ENCODE peak calls at places on chromosome 19, in seven cellular contexts. One of them, this sample, is unnamed.

GRCh38 chr19:48915757-48916156 is 15.6 kb downstream of the NUCB1 start:
- DNase-seq in A549: no peak
- DNase-seq in osteoblast: no peak
- DNase-seq in body of pancreas: no peak
- DNase-seq in CD8-positive, alpha-beta memory T cell: no peak
- DNase-seq in CD4-positive, alpha-beta T cell: no peak
- DNase-seq in fibroblast of lung: no peak
- DNase-seq in this sample: no peak

GRCh38 chr19:19817357-19817756 is 4.2 kb downstream of the ZNF506 start:
- DNase-seq in A549: no peak
- DNase-seq in osteoblast: no peak
- DNase-seq in body of pancreas: no peak
- DNase-seq in CD8-positive, alpha-beta memory T cell: peak; percentile 73
- DNase-seq in CD4-positive, alpha-beta T cell: peak; percentile 27
- DNase-seq in fibroblast of lung: no peak
- DNase-seq in this sample: no peak

GRCh38 chr19:55377356-55378131 is 918 bp downstream of the TMEM190 start:
- DNase-seq in A549: no peak
- DNase-seq in osteoblast: no peak
- DNase-seq in body of pancreas: no peak
- DNase-seq in CD8-positive, alpha-beta memory T cell: no peak
- DNase-seq in CD4-positive, alpha-beta T cell: no peak
- DNase-seq in fibroblast of lung: no peak
- DNase-seq in this sample: peak; percentile 58

GRCh38 chr19:31666126-31666525 is 316.9 kb upstream of the TSHZ3 start:
- DNase-seq in A549: no peak
- DNase-seq in osteoblast: no peak
- DNase-seq in body of pancreas: no peak
- DNase-seq in CD8-positive, alpha-beta memory T cell: no peak
- DNase-seq in CD4-positive, alpha-beta T cell: no peak
- DNase-seq in fibroblast of lung: peak; percentile 19
- DNase-seq in this sample: no peak

GRCh38 chr19:14412436-14413071 is 6.6 kb downstream of the DDX39A start:
- DNase-seq in A549: no peak
- DNase-seq in osteoblast: no peak
- DNase-seq in body of pancreas: no peak
- DNase-seq in CD8-positive, alpha-beta memory T cell: no peak
- DNase-seq in CD4-positive, alpha-beta T cell: no peak
- DNase-seq in fibroblast of lung: no peak
- DNase-seq in this sample: no peak

GRCh38 chr19:28898279-28898678 is 314.7 kb downstream of the UQCRFS1 start:
- DNase-seq in A549: no peak
- DNase-seq in osteoblast: no peak
- DNase-seq in body of pancreas: no peak
- DNase-seq in CD8-positive, alpha-beta memory T cell: no peak
- DNase-seq in CD4-positive, alpha-beta T cell: no peak
- DNase-seq in fibroblast of lung: no peak
- DNase-seq in this sample: no peak

GRCh38 chr19:7358102-7358597 is 9.4 kb downstream of the ARHGEF18 start:
- DNase-seq in A549: no peak
- DNase-seq in osteoblast: no peak
- DNase-seq in body of pancreas: no peak
- DNase-seq in CD8-positive, alpha-beta memory T cell: no peak
- DNase-seq in CD4-positive, alpha-beta T cell: no peak
- DNase-seq in fibroblast of lung: no peak
- DNase-seq in this sample: no peak

GRCh38 chr19:6059996-6060599 is 50.2 kb downstream of the RFX2 start:
- DNase-seq in A549: no peak
- DNase-seq in osteoblast: no peak
- DNase-seq in body of pancreas: no peak
- DNase-seq in CD8-positive, alpha-beta memory T cell: no peak
- DNase-seq in CD4-positive, alpha-beta T cell: no peak
- DNase-seq in fibroblast of lung: no peak
- DNase-seq in this sample: no peak

GRCh38 chr19:32457540-32457939 is 52.0 kb downstream of the DPY19L3 start:
- DNase-seq in A549: no peak
- DNase-seq in osteoblast: no peak
- DNase-seq in body of pancreas: no peak
- DNase-seq in CD8-positive, alpha-beta memory T cell: no peak
- DNase-seq in CD4-positive, alpha-beta T cell: no peak
- DNase-seq in fibroblast of lung: peak; percentile 14
- DNase-seq in this sample: no peak

DNA sequence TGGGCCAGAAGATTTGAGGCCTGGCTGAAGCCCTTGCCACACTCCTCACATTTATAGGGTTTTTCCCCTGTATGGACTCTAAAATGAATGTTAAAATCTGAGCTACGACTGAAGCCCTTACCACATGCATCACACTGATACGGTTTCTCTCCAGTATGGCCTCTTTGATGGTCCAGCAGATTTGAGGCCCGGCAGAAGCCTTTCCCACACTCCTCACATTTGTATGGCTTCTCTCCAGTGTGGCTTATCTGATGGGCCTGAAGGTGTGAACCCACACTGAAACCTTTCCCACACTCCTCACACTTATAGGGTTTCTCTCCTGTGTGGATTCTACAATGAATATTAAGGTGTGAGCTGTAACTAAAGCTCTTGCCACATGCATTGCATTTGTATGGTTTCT is 21.0 kb downstream of the ZNF45 start:
- DNase-seq in A549: peak; percentile 42
- DNase-seq in osteoblast: no peak
- DNase-seq in body of pancreas: no peak
- DNase-seq in CD8-positive, alpha-beta memory T cell: no peak
- DNase-seq in CD4-positive, alpha-beta T cell: no peak
- DNase-seq in fibroblast of lung: no peak
- DNase-seq in this sample: no peak
- H3K9me3 ChIP-seq in A549: peaks cover 100% of the 10 kb centered on the region
- H3K9me3 ChIP-seq in osteoblast: peaks cover 36% of the 10 kb centered on the region
- H3K9me3 ChIP-seq in body of pancreas: peaks cover 68% of the 10 kb centered on the region
- H3K9me3 ChIP-seq in CD8-positive, alpha-beta memory T cell: peaks cover 79% of the 10 kb centered on the region
- H3K9me3 ChIP-seq in CD4-positive, alpha-beta T cell: peaks cover 100% of the 10 kb centered on the region
- H3K9me3 ChIP-seq in fibroblast of lung: peaks cover 7% of the 10 kb centered on the region
- H3K9me3 ChIP-seq in this sample: peaks cover 24% of the 10 kb centered on the region

DNA sequence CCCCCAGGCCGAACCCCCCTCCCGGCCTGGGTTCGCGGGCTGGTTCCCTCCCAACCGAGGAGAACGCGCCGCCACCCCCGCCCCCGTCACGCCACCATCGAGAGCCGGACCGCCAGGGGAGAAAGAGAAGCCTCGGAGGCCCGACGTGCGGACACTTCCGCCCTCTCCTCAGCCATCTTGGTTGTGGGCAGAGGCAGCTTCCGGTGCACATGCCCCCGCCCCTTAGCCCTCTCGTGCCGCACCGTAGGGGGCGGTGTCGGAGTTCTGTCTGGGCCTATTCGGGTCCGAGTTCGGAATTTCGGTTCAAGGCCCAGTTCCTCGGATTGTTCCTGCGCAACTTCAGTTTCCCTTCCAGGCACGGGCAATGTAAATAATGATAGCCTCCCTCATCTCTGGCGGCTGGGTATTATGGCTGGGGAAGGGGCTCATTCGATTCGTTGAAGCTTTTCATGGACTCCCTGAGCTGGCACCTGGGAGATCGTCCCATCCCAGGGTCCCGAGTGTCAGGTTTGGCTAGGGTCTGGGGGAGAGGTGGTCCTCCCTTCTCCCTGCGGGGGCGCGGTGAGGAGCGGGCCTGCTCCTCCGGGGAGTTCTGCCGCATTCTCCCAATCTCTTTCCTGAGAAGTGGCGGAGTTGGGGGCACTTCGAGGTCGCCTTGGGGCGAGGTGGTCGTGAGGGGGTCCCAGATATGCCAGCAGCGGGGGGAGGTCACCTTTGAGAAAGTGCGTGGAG is at the start of the genes IER2 and STX10:
- DNase-seq in A549: peak; percentile 94
- DNase-seq in osteoblast: peak; percentile 98
- DNase-seq in body of pancreas: peak; percentile 95
- DNase-seq in CD8-positive, alpha-beta memory T cell: peak; percentile 90
- DNase-seq in CD4-positive, alpha-beta T cell: peak; percentile 89
- DNase-seq in fibroblast of lung: peak; percentile 94
- DNase-seq in this sample: peak; percentile 96
- H3K27ac ChIP-seq in A549: peak within 1 kb of the TSS; percentile 99
- H3K27ac ChIP-seq in osteoblast: peak within 1 kb of the TSS; percentile 96
- H3K27ac ChIP-seq in body of pancreas: peak within 1 kb of the TSS; percentile 100
- H3K27ac ChIP-seq in CD8-positive, alpha-beta memory T cell: peak within 1 kb of the TSS; percentile 91
- H3K27ac ChIP-seq in CD4-positive, alpha-beta T cell: peak within 1 kb of the TSS; percentile 97
- H3K27ac ChIP-seq in fibroblast of lung: peak within 1 kb of the TSS; percentile 99
- H3K27ac ChIP-seq in this sample: peak within 1 kb of the TSS; percentile 56

GRCh38 chr19:11781295-11782057 is 14.7 kb downstream of the ZNF441 start:
- DNase-seq in A549: no peak
- DNase-seq in osteoblast: no peak
- DNase-seq in body of pancreas: no peak
- DNase-seq in CD8-positive, alpha-beta memory T cell: no peak
- DNase-seq in CD4-positive, alpha-beta T cell: no peak
- DNase-seq in fibroblast of lung: peak; percentile 30
- DNase-seq in this sample: no peak
- H3K9me3 ChIP-seq in A549: peaks cover 10% of the 10 kb centered on the region
- H3K9me3 ChIP-seq in osteoblast: peaks cover 69% of the 10 kb centered on the region
- H3K9me3 ChIP-seq in body of pancreas: peaks cover 70% of the 10 kb centered on the region
- H3K9me3 ChIP-seq in CD8-positive, alpha-beta memory T cell: peaks cover 58% of the 10 kb centered on the region
- H3K9me3 ChIP-seq in CD4-positive, alpha-beta T cell: peaks cover 89% of the 10 kb centered on the region
- H3K9me3 ChIP-seq in fibroblast of lung: peaks cover 22% of the 10 kb centered on the region
- H3K9me3 ChIP-seq in this sample: peaks cover 34% of the 10 kb centered on the region

GRCh38 chr19:46753420-46754155 is 7.3 kb upstream of the STRN4 start:
- DNase-seq in A549: peak; percentile 64
- DNase-seq in osteoblast: peak; percentile 82
- DNase-seq in body of pancreas: peak; percentile 87
- DNase-seq in CD8-positive, alpha-beta memory T cell: peak; percentile 59
- DNase-seq in CD4-positive, alpha-beta T cell: peak; percentile 51
- DNase-seq in fibroblast of lung: no peak
- DNase-seq in this sample: peak; percentile 65

GRCh38 chr19:46756544-46756888 is 10.3 kb upstream of the STRN4 start:
- DNase-seq in A549: no peak
- DNase-seq in osteoblast: no peak
- DNase-seq in body of pancreas: no peak
- DNase-seq in CD8-positive, alpha-beta memory T cell: no peak
- DNase-seq in CD4-positive, alpha-beta T cell: no peak
- DNase-seq in fibroblast of lung: no peak
- DNase-seq in this sample: no peak

GRCh38 chr19:46755077-46755852 is 9.0 kb upstream of the STRN4 start:
- DNase-seq in A549: no peak
- DNase-seq in osteoblast: peak; percentile 93
- DNase-seq in body of pancreas: no peak
- DNase-seq in CD8-positive, alpha-beta memory T cell: no peak
- DNase-seq in CD4-positive, alpha-beta T cell: no peak
- DNase-seq in fibroblast of lung: peak; percentile 26
- DNase-seq in this sample: no peak

GRCh38 chr19:46759817-46760333 is 13.6 kb upstream of the STRN4 start:
- DNase-seq in A549: peak; percentile 86
- DNase-seq in osteoblast: peak; percentile 98
- DNase-seq in body of pancreas: no peak
- DNase-seq in CD8-positive, alpha-beta memory T cell: no peak
- DNase-seq in CD4-positive, alpha-beta T cell: no peak
- DNase-seq in fibroblast of lung: peak; percentile 84
- DNase-seq in this sample: no peak

GRCh38 chr19:46755853-46756543 is 9.7 kb upstream of the STRN4 start:
- DNase-seq in A549: no peak
- DNase-seq in osteoblast: peak; percentile 42
- DNase-seq in body of pancreas: no peak
- DNase-seq in CD8-positive, alpha-beta memory T cell: no peak
- DNase-seq in CD4-positive, alpha-beta T cell: no peak
- DNase-seq in fibroblast of lung: no peak
- DNase-seq in this sample: no peak
- H3K27ac ChIP-seq in A549: no peak overlapping the region
- H3K27ac ChIP-seq in osteoblast: no peak overlapping the region
- H3K27ac ChIP-seq in body of pancreas: no peak overlapping the region
- H3K27ac ChIP-seq in CD8-positive, alpha-beta memory T cell: no peak overlapping the region
- H3K27ac ChIP-seq in CD4-positive, alpha-beta T cell: no peak overlapping the region
- H3K27ac ChIP-seq in fibroblast of lung: no peak overlapping the region
- H3K27ac ChIP-seq in this sample: no peak overlapping the region

DNA sequence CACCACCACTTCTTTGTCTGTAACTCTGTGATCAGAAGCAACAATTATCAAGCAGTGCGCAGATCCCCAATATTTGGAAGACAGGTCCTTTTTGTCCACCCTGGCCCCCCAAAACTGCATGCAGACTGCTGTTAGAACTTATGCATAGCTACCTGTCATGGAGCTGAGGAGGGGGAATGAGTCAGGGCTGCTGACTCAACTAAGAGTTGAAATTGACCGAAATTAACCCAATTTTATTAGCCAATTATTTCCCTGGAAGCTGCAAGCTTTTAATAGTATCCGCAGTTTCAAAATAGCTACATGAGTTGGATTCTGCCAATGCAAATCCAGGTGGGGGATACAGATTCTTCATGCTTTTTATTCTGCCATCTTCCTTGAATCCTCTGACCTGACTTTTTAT is 14.0 kb upstream of the ZNF491 start:
- DNase-seq in A549: no peak
- DNase-seq in osteoblast: no peak
- DNase-seq in body of pancreas: no peak
- DNase-seq in CD8-positive, alpha-beta memory T cell: no peak
- DNase-seq in CD4-positive, alpha-beta T cell: no peak
- DNase-seq in fibroblast of lung: no peak
- DNase-seq in this sample: no peak
- H3K9me3 ChIP-seq in A549: peaks cover 10% of the 10 kb centered on the region
- H3K9me3 ChIP-seq in osteoblast: peaks cover 60% of the 10 kb centered on the region
- H3K9me3 ChIP-seq in body of pancreas: peaks cover 83% of the 10 kb centered on the region
- H3K9me3 ChIP-seq in CD8-positive, alpha-beta memory T cell: peaks cover 61% of the 10 kb centered on the region
- H3K9me3 ChIP-seq in CD4-positive, alpha-beta T cell: peaks cover 90% of the 10 kb centered on the region
- H3K9me3 ChIP-seq in fibroblast of lung: peaks cover 18% of the 10 kb centered on the region
- H3K9me3 ChIP-seq in this sample: peaks cover 40% of the 10 kb centered on the region

GRCh38 chr19:15905026-15905425 is 7.2 kb upstream of the CYP4F2 start:
- DNase-seq in A549: no peak
- DNase-seq in osteoblast: no peak
- DNase-seq in body of pancreas: no peak
- DNase-seq in CD8-positive, alpha-beta memory T cell: no peak
- DNase-seq in CD4-positive, alpha-beta T cell: no peak
- DNase-seq in fibroblast of lung: no peak
- DNase-seq in this sample: no peak
- H3K27ac ChIP-seq in A549: no peak overlapping the region
- H3K27ac ChIP-seq in osteoblast: no peak overlapping the region
- H3K27ac ChIP-seq in body of pancreas: no peak overlapping the region
- H3K27ac ChIP-seq in CD8-positive, alpha-beta memory T cell: no peak overlapping the region
- H3K27ac ChIP-seq in CD4-positive, alpha-beta T cell: no peak overlapping the region
- H3K27ac ChIP-seq in fibroblast of lung: no peak overlapping the region
- H3K27ac ChIP-seq in this sample: no peak overlapping the region

DNA sequence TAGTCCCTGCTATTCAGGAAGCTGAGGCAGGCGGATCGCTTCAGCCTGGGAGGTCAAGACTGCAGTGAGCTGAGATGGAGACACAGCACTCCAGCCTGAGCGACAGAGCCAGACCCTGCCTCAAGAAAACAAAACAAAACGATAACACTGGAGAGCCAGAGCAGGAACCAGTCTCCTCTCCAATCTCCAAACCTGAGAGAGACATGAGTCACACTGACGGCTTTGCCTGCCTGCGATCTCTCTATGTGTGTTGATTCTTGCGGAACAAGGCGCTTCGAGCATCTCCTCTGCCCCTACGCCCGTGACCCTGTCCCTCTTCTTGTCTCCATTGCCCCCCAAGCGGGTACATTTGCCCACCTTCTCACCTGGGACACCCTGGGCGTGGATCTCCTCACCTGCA is 15.6 kb downstream of the DPRX start:
- DNase-seq in A549: no peak
- DNase-seq in osteoblast: no peak
- DNase-seq in body of pancreas: no peak
- DNase-seq in CD8-positive, alpha-beta memory T cell: no peak
- DNase-seq in CD4-positive, alpha-beta T cell: no peak
- DNase-seq in fibroblast of lung: no peak
- DNase-seq in this sample: no peak
- H3K9me3 ChIP-seq in A549: peaks cover 42% of the 10 kb centered on the region
- H3K9me3 ChIP-seq in osteoblast: no peaks in the 10 kb centered on the region
- H3K9me3 ChIP-seq in body of pancreas: peaks cover 12% of the 10 kb centered on the region
- H3K9me3 ChIP-seq in CD8-positive, alpha-beta memory T cell: no peaks in the 10 kb centered on the region
- H3K9me3 ChIP-seq in CD4-positive, alpha-beta T cell: peaks cover 17% of the 10 kb centered on the region
- H3K9me3 ChIP-seq in fibroblast of lung: no peaks in the 10 kb centered on the region
- H3K9me3 ChIP-seq in this sample: no peaks in the 10 kb centered on the region

GRCh38 chr19:18464646-18465045 is 26.7 kb upstream of the ISYNA1 start:
- DNase-seq in A549: peak; percentile 59
- DNase-seq in osteoblast: peak; percentile 98
- DNase-seq in body of pancreas: peak; percentile 87
- DNase-seq in CD8-positive, alpha-beta memory T cell: no peak
- DNase-seq in CD4-positive, alpha-beta T cell: no peak
- DNase-seq in fibroblast of lung: peak; percentile 94
- DNase-seq in this sample: no peak
- H3K27ac ChIP-seq in A549: no peak overlapping the region
- H3K27ac ChIP-seq in osteoblast: peak overlapping the region; percentile 59
- H3K27ac ChIP-seq in body of pancreas: peak overlapping the region; percentile 75
- H3K27ac ChIP-seq in CD8-positive, alpha-beta memory T cell: no peak overlapping the region
- H3K27ac ChIP-seq in CD4-positive, alpha-beta T cell: no peak overlapping the region
- H3K27ac ChIP-seq in fibroblast of lung: peak overlapping the region; percentile 68
- H3K27ac ChIP-seq in this sample: no peak overlapping the region

This sample was measured in SJCRH30.